ENCODE peak calls at places on chromosomes 1 and 21, in four cellular contexts. One of them, this sample, is unnamed.

GRCh38 chr21:16870116-16870515 is 642.7 kb upstream of the CXADR start:
- DNase-seq in uterus: no peak
- DNase-seq in stimulated activated CD4-positive, alpha-beta T cell treated with anti-CD3 and anti-CD28 coated beads, TNF-alpha, amount 100 ng/mL, for 1 hour: no peak
- DNase-seq in AG04449: no peak
- DNase-seq in this sample: no peak

GRCh38 chr1:6348511-6349191 is 44.9 kb downstream of the ACOT7 start:
- DNase-seq in uterus: no peak
- DNase-seq in stimulated activated CD4-positive, alpha-beta T cell treated with anti-CD3 and anti-CD28 coated beads, TNF-alpha, amount 100 ng/mL, for 1 hour: no peak
- DNase-seq in AG04449: no peak
- DNase-seq in this sample: peak

GRCh38 chr21:15060776-15061175 is 4.0 kb downstream of the NRIP1 start:
- DNase-seq in uterus: no peak
- DNase-seq in stimulated activated CD4-positive, alpha-beta T cell treated with anti-CD3 and anti-CD28 coated beads, TNF-alpha, amount 100 ng/mL, for 1 hour: no peak
- DNase-seq in AG04449: no peak
- DNase-seq in this sample: peak

GRCh38 chr1:202085682-202086373 is 36.9 kb upstream of the GPR37L1 start:
- DNase-seq in uterus: no peak
- DNase-seq in stimulated activated CD4-positive, alpha-beta T cell treated with anti-CD3 and anti-CD28 coated beads, TNF-alpha, amount 100 ng/mL, for 1 hour: no peak
- DNase-seq in AG04449: no peak
- DNase-seq in this sample: no peak

GRCh38 chr1:65146908-65147423 is 1.0 kb upstream of the AK4 start:
- DNase-seq in uterus: no peak
- DNase-seq in stimulated activated CD4-positive, alpha-beta T cell treated with anti-CD3 and anti-CD28 coated beads, TNF-alpha, amount 100 ng/mL, for 1 hour: no peak
- DNase-seq in AG04449: no peak
- DNase-seq in this sample: no peak

GRCh38 chr1:175872588-175872987 is 129.2 kb upstream of the TNR start:
- DNase-seq in uterus: no peak
- DNase-seq in stimulated activated CD4-positive, alpha-beta T cell treated with anti-CD3 and anti-CD28 coated beads, TNF-alpha, amount 100 ng/mL, for 1 hour: no peak
- DNase-seq in AG04449: no peak
- DNase-seq in this sample: no peak

GRCh38 chr1:245441699-245442098 is 286.9 kb downstream of the KIF26B start:
- DNase-seq in uterus: no peak
- DNase-seq in stimulated activated CD4-positive, alpha-beta T cell treated with anti-CD3 and anti-CD28 coated beads, TNF-alpha, amount 100 ng/mL, for 1 hour: no peak
- DNase-seq in AG04449: no peak
- DNase-seq in this sample: no peak

GRCh38 chr1:119367332-119368124 is 1.1 kb upstream of the HAO2 start:
- DNase-seq in uterus: no peak
- DNase-seq in stimulated activated CD4-positive, alpha-beta T cell treated with anti-CD3 and anti-CD28 coated beads, TNF-alpha, amount 100 ng/mL, for 1 hour: no peak
- DNase-seq in AG04449: no peak
- DNase-seq in this sample: peak

GRCh38 chr1:189211742-189212141 is 1265.9 kb downstream of the BRINP3 start:
- DNase-seq in uterus: no peak
- DNase-seq in stimulated activated CD4-positive, alpha-beta T cell treated with anti-CD3 and anti-CD28 coated beads, TNF-alpha, amount 100 ng/mL, for 1 hour: no peak
- DNase-seq in AG04449: no peak
- DNase-seq in this sample: peak

GRCh38 chr1:39398278-39399010 is 93.0 kb upstream of the BMP8A start:
- DNase-seq in uterus: peak
- DNase-seq in stimulated activated CD4-positive, alpha-beta T cell treated with anti-CD3 and anti-CD28 coated beads, TNF-alpha, amount 100 ng/mL, for 1 hour: no peak
- DNase-seq in AG04449: peak
- DNase-seq in this sample: peak

GRCh38 chr1:19009882-19010321 is 53.4 kb upstream of the IFFO2 start:
- DNase-seq in uterus: no peak
- DNase-seq in stimulated activated CD4-positive, alpha-beta T cell treated with anti-CD3 and anti-CD28 coated beads, TNF-alpha, amount 100 ng/mL, for 1 hour: no peak
- DNase-seq in AG04449: peak
- DNase-seq in this sample: peak

GRCh38 chr1:205350124-205350523 is 6.6 kb downstream of the KLHDC8A start:
- DNase-seq in uterus: no peak
- DNase-seq in stimulated activated CD4-positive, alpha-beta T cell treated with anti-CD3 and anti-CD28 coated beads, TNF-alpha, amount 100 ng/mL, for 1 hour: no peak
- DNase-seq in AG04449: no peak
- DNase-seq in this sample: no peak

GRCh38 chr1:3814065-3814464 is 17.8 kb upstream of the LRRC47 start:
- DNase-seq in uterus: no peak
- DNase-seq in stimulated activated CD4-positive, alpha-beta T cell treated with anti-CD3 and anti-CD28 coated beads, TNF-alpha, amount 100 ng/mL, for 1 hour: no peak
- DNase-seq in AG04449: no peak
- DNase-seq in this sample: no peak

GRCh38 chr1:19260211-19261138 is 8.9 kb downstream of the MRTO4 start:
- DNase-seq in uterus: no peak
- DNase-seq in stimulated activated CD4-positive, alpha-beta T cell treated with anti-CD3 and anti-CD28 coated beads, TNF-alpha, amount 100 ng/mL, for 1 hour: no peak
- DNase-seq in AG04449: peak
- DNase-seq in this sample: peak

GRCh38 chr1:25553749-25554425 is 10.5 kb downstream of the LDLRAP1 start:
- DNase-seq in uterus: no peak
- DNase-seq in stimulated activated CD4-positive, alpha-beta T cell treated with anti-CD3 and anti-CD28 coated beads, TNF-alpha, amount 100 ng/mL, for 1 hour: no peak
- DNase-seq in AG04449: no peak
- DNase-seq in this sample: no peak

This sample was measured in trophoblast cell.